ENCODE peak calls at places on chromosomes 2 and 18, in seven cellular contexts. One of them, this sample, is unnamed.

GRCh38 chr2:73832905-73833304 is 4.1 kb downstream of the STAMBP start:
- DNase-seq in gastrocnemius medialis: peak; percentile 35
- DNase-seq in IMR-90: peak; percentile 53
- DNase-seq in right atrium auricular region: no peak
- DNase-seq in OCI-LY7: peak; percentile 23
- DNase-seq in psoas muscle: no peak
- DNase-seq in HepG2: no peak
- DNase-seq in this sample: no peak

GRCh38 chr2:121080013-121080772 is 204.8 kb downstream of the TFCP2L1 start:
- DNase-seq in HepG2: peak; percentile 61
- DNase-seq in right atrium auricular region: no peak
- DNase-seq in OCI-LY7: peak; percentile 50
- DNase-seq in IMR-90: peak; percentile 34
- DNase-seq in gastrocnemius medialis: no peak
- DNase-seq in psoas muscle: no peak
- DNase-seq in this sample: peak; percentile 37

GRCh38 chr2:27857417-27858172 is 32.6 kb downstream of the RBKS start:
- DNase-seq in OCI-LY7: no peak
- DNase-seq in IMR-90: peak; percentile 62
- DNase-seq in gastrocnemius medialis: no peak
- DNase-seq in HepG2: no peak
- DNase-seq in psoas muscle: no peak
- DNase-seq in right atrium auricular region: no peak
- DNase-seq in this sample: peak; percentile 18

GRCh38 chr2:56008661-56009411 is 85.3 kb upstream of the EFEMP1 start:
- DNase-seq in OCI-LY7: peak; percentile 31
- DNase-seq in gastrocnemius medialis: peak; percentile 4
- DNase-seq in IMR-90: peak; percentile 89
- DNase-seq in HepG2: no peak
- DNase-seq in psoas muscle: peak; percentile 37
- DNase-seq in right atrium auricular region: peak; percentile 67
- DNase-seq in this sample: peak; percentile 92

GRCh38 chr2:69965756-69966447 is 4.5 kb upstream of the ASPRV1 start:
- DNase-seq in HepG2: no peak
- DNase-seq in gastrocnemius medialis: no peak
- DNase-seq in right atrium auricular region: no peak
- DNase-seq in IMR-90: no peak
- DNase-seq in psoas muscle: no peak
- DNase-seq in OCI-LY7: no peak
- DNase-seq in this sample: no peak

GRCh38 chr2:9556121-9556869 is 665 bp upstream of the ADAM17 start:
- DNase-seq in right atrium auricular region: no peak
- DNase-seq in HepG2: no peak
- DNase-seq in gastrocnemius medialis: no peak
- DNase-seq in psoas muscle: no peak
- DNase-seq in OCI-LY7: peak; percentile 61
- DNase-seq in IMR-90: peak; percentile 22
- DNase-seq in this sample: no peak

GRCh38 chr2:108417254-108417653 is 31.8 kb upstream of the GCC2 start:
- DNase-seq in psoas muscle: no peak
- DNase-seq in right atrium auricular region: no peak
- DNase-seq in gastrocnemius medialis: no peak
- DNase-seq in IMR-90: no peak
- DNase-seq in HepG2: peak; percentile 80
- DNase-seq in OCI-LY7: peak; percentile 17
- DNase-seq in this sample: no peak

GRCh38 chr18:45913276-45913675 is 53.9 kb downstream of the EPG5 start:
- DNase-seq in gastrocnemius medialis: no peak
- DNase-seq in HepG2: no peak
- DNase-seq in IMR-90: no peak
- DNase-seq in right atrium auricular region: no peak
- DNase-seq in OCI-LY7: no peak
- DNase-seq in psoas muscle: no peak
- DNase-seq in this sample: no peak

GRCh38 chr2:55309441-55309840 is 40.4 kb upstream of the MTIF2 start:
- DNase-seq in right atrium auricular region: no peak
- DNase-seq in psoas muscle: no peak
- DNase-seq in HepG2: no peak
- DNase-seq in gastrocnemius medialis: no peak
- DNase-seq in IMR-90: peak; percentile 80
- DNase-seq in OCI-LY7: no peak
- DNase-seq in this sample: peak; percentile 67

GRCh38 chr2:201260302-201260800 is at the start of gene CASP8:
- DNase-seq in HepG2: peak; percentile 55
- DNase-seq in psoas muscle: no peak
- DNase-seq in OCI-LY7: peak; percentile 86
- DNase-seq in IMR-90: peak; percentile 53
- DNase-seq in right atrium auricular region: no peak
- DNase-seq in gastrocnemius medialis: no peak
- DNase-seq in this sample: peak; percentile 32

GRCh38 chr2:211033765-211034164 is 477.4 kb downstream of the CPS1 start:
- DNase-seq in OCI-LY7: no peak
- DNase-seq in psoas muscle: no peak
- DNase-seq in IMR-90: no peak
- DNase-seq in right atrium auricular region: no peak
- DNase-seq in HepG2: peak; percentile 35
- DNase-seq in gastrocnemius medialis: no peak
- DNase-seq in this sample: peak; percentile 11

GRCh38 chr2:237629188-237629534 is 1.8 kb downstream of the LRRFIP1 start:
- DNase-seq in HepG2: no peak
- DNase-seq in psoas muscle: no peak
- DNase-seq in gastrocnemius medialis: no peak
- DNase-seq in OCI-LY7: no peak
- DNase-seq in IMR-90: peak; percentile 41
- DNase-seq in right atrium auricular region: no peak
- DNase-seq in this sample: no peak

GRCh38 chr2:135050132-135050531 is 2.0 kb upstream of the RAB3GAP1 start:
- DNase-seq in gastrocnemius medialis: no peak
- DNase-seq in IMR-90: no peak
- DNase-seq in OCI-LY7: no peak
- DNase-seq in right atrium auricular region: no peak
- DNase-seq in psoas muscle: no peak
- DNase-seq in HepG2: no peak
- DNase-seq in this sample: no peak

GRCh38 chr2:105317937-105318336 is 11.6 kb downstream of the TGFBRAP1 start:
- DNase-seq in HepG2: no peak
- DNase-seq in right atrium auricular region: no peak
- DNase-seq in gastrocnemius medialis: no peak
- DNase-seq in OCI-LY7: no peak
- DNase-seq in IMR-90: peak; percentile 18
- DNase-seq in psoas muscle: no peak
- DNase-seq in this sample: no peak

GRCh38 chr2:53104263-53104662 is 663.3 kb upstream of the CHAC2 start:
- DNase-seq in IMR-90: peak; percentile 73
- DNase-seq in OCI-LY7: no peak
- DNase-seq in psoas muscle: no peak
- DNase-seq in HepG2: peak; percentile 90
- DNase-seq in right atrium auricular region: no peak
- DNase-seq in gastrocnemius medialis: no peak
- DNase-seq in this sample: peak; percentile 57

GRCh38 chr2:200733713-200734198 is 78.0 kb upstream of the BZW1 start:
- DNase-seq in right atrium auricular region: no peak
- DNase-seq in OCI-LY7: no peak
- DNase-seq in IMR-90: no peak
- DNase-seq in HepG2: no peak
- DNase-seq in gastrocnemius medialis: no peak
- DNase-seq in psoas muscle: no peak
- DNase-seq in this sample: no peak

GRCh38 chr2:239297142-239298125 is 103.4 kb downstream of the HDAC4 start:
- DNase-seq in HepG2: peak; percentile 53
- DNase-seq in OCI-LY7: no peak
- DNase-seq in IMR-90: no peak
- DNase-seq in right atrium auricular region: no peak
- DNase-seq in psoas muscle: peak; percentile 43
- DNase-seq in gastrocnemius medialis: peak; percentile 26
- DNase-seq in this sample: no peak

GRCh38 chr2:11303290-11304013 is 41.0 kb downstream of the ROCK2 start:
- DNase-seq in psoas muscle: no peak
- DNase-seq in OCI-LY7: no peak
- DNase-seq in IMR-90: no peak
- DNase-seq in gastrocnemius medialis: no peak
- DNase-seq in right atrium auricular region: no peak
- DNase-seq in HepG2: no peak
- DNase-seq in this sample: no peak

GRCh38 chr2:153478289-153479261 is at the start of gene RPRM:
- DNase-seq in psoas muscle: peak; percentile 78
- DNase-seq in OCI-LY7: no peak
- DNase-seq in HepG2: peak; percentile 35
- DNase-seq in IMR-90: peak; percentile 37
- DNase-seq in gastrocnemius medialis: no peak
- DNase-seq in right atrium auricular region: no peak
- DNase-seq in this sample: peak; percentile 24

GRCh38 chr2:38073211-38074005 is 2.5 kb downstream of the CYP1B1 start:
- DNase-seq in psoas muscle: peak; percentile 26
- DNase-seq in HepG2: no peak
- DNase-seq in gastrocnemius medialis: no peak
- DNase-seq in IMR-90: no peak
- DNase-seq in right atrium auricular region: no peak
- DNase-seq in OCI-LY7: no peak
- DNase-seq in this sample: no peak

GRCh38 chr2:38076250-38076709 is 329 bp upstream of the CYP1B1 start:
- DNase-seq in gastrocnemius medialis: peak; percentile 36
- DNase-seq in IMR-90: peak; percentile 68
- DNase-seq in OCI-LY7: no peak
- DNase-seq in HepG2: no peak
- DNase-seq in psoas muscle: peak; percentile 78
- DNase-seq in right atrium auricular region: peak; percentile 90
- DNase-seq in this sample: peak; percentile 61

GRCh38 chr2:38074047-38074774 is 1.7 kb downstream of the CYP1B1 start:
- DNase-seq in right atrium auricular region: no peak
- DNase-seq in gastrocnemius medialis: no peak
- DNase-seq in IMR-90: no peak
- DNase-seq in OCI-LY7: no peak
- DNase-seq in psoas muscle: peak; percentile 19
- DNase-seq in HepG2: no peak
- DNase-seq in this sample: no peak

GRCh38 chr2:38075436-38076249 is at the start of gene CYP1B1:
- DNase-seq in psoas muscle: peak; percentile 37
- DNase-seq in right atrium auricular region: no peak
- DNase-seq in OCI-LY7: no peak
- DNase-seq in gastrocnemius medialis: no peak
- DNase-seq in IMR-90: no peak
- DNase-seq in HepG2: no peak
- DNase-seq in this sample: no peak

GRCh38 chr2:38074775-38075435 is 1.0 kb downstream of the CYP1B1 start:
- DNase-seq in IMR-90: no peak
- DNase-seq in HepG2: no peak
- DNase-seq in right atrium auricular region: no peak
- DNase-seq in OCI-LY7: no peak
- DNase-seq in gastrocnemius medialis: no peak
- DNase-seq in psoas muscle: peak; percentile 41
- DNase-seq in this sample: no peak
- H3K36me3 ChIP-seq in IMR-90: peaks cover 4% of the 10 kb centered on the region
- H3K36me3 ChIP-seq in HepG2: no peaks in the 10 kb centered on the region
- H3K36me3 ChIP-seq in right atrium auricular region: peaks cover 6% of the 10 kb centered on the region
- H3K36me3 ChIP-seq in OCI-LY7: no peaks in the 10 kb centered on the region
- H3K36me3 ChIP-seq in gastrocnemius medialis: no peaks in the 10 kb centered on the region
- H3K36me3 ChIP-seq in psoas muscle: peaks cover 6% of the 10 kb centered on the region
- H3K36me3 ChIP-seq in this sample: no peaks in the 10 kb centered on the region

DNA sequence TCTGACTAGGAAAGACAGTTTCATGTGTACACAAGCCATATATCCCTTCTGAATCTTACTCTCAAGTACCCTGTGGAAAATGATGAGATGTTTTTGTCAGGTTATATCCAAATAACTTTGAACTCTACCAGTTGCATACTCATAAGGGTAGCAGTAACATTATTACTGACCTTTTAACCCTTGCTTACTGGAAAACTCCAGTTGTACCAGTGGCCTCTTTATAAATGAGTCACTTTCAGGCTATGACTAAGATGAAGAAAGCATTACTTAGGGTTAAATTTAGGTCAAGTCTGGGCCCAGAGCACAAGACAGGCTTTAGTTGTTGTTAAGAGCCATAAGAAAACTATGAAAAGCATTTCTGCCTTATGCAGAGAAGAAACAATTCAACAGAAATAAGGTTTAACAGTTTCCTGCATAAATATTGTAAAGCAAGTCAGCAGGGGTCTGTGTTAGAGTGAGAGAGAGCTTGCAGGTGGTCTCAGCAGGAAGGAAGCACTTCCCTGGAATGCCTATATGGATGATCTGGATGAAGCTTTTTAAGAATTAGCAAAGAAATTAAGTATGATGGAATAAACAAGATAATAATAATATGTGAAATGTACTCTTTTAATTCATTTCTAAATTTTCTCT is 126.5 kb downstream of the UBE2E3 start:
- DNase-seq in HepG2: no peak
- DNase-seq in right atrium auricular region: no peak
- DNase-seq in gastrocnemius medialis: no peak
- DNase-seq in OCI-LY7: no peak
- DNase-seq in IMR-90: peak; percentile 94
- DNase-seq in psoas muscle: no peak
- DNase-seq in this sample: peak; percentile 90
- H3K4me3 ChIP-seq in HepG2: no peak overlapping the region
- H3K4me3 ChIP-seq in right atrium auricular region: no peak overlapping the region
- H3K4me3 ChIP-seq in gastrocnemius medialis: no peak overlapping the region
- H3K4me3 ChIP-seq in OCI-LY7: no peak overlapping the region
- H3K4me3 ChIP-seq in IMR-90: no peak overlapping the region
- H3K4me3 ChIP-seq in psoas muscle: no peak overlapping the region
- H3K4me3 ChIP-seq in this sample: no peak overlapping the region

GRCh38 chr2:185583058-185583816 is 155.4 kb upstream of the FSIP2 start:
- DNase-seq in HepG2: peak; percentile 34
- DNase-seq in OCI-LY7: no peak
- DNase-seq in psoas muscle: no peak
- DNase-seq in IMR-90: peak; percentile 3
- DNase-seq in gastrocnemius medialis: no peak
- DNase-seq in right atrium auricular region: no peak
- DNase-seq in this sample: no peak
- TF ChIP-seq CTCF in HepG2: no peak
- TF ChIP-seq CTCF in OCI-LY7: no peak
- TF ChIP-seq CTCF in psoas muscle: no peak
- TF ChIP-seq CTCF in IMR-90: no peak
- TF ChIP-seq CTCF in gastrocnemius medialis: no peak
- TF ChIP-seq CTCF in right atrium auricular region: no peak
- TF ChIP-seq CTCF in this sample: no peak

DNA sequence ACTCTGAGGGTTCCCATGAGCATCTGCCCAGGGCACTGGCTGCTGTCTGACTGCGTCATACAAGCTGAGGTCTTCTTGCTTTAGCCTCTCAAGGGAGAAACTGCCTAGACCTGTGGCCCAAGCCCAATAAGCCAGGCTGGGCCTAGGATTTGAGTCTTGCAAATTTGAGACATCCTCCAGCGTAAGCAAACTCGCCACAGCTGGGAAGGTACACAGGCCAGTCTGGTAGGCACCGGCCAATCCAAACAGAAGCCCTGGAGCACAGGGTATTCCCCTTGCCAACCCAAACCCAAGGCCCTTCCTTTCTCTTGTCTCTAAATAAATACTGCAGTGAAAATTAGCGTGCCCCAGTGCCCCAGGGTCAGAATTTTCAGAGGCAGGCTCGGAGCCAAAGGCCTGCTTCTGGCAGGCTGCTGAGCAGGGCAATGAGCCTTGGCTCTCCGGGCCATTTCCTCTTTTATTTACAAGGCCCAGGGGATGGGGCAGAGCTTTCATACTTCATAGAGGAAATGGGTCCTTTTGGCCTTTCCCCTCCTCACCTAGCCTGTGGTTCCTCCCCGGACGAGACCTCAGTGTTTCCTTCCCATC is 33.3 kb downstream of the POLR1A start:
- DNase-seq in IMR-90: no peak
- DNase-seq in gastrocnemius medialis: no peak
- DNase-seq in HepG2: no peak
- DNase-seq in right atrium auricular region: peak; percentile 93
- DNase-seq in OCI-LY7: peak; percentile 60
- DNase-seq in psoas muscle: peak; percentile 71
- DNase-seq in this sample: peak; percentile 37
- H3K36me3 ChIP-seq in IMR-90: peaks cover 60% of the 10 kb centered on the region
- H3K36me3 ChIP-seq in gastrocnemius medialis: no peaks in the 10 kb centered on the region
- H3K36me3 ChIP-seq in HepG2: peaks cover 53% of the 10 kb centered on the region
- H3K36me3 ChIP-seq in right atrium auricular region: peaks cover 50% of the 10 kb centered on the region
- H3K36me3 ChIP-seq in OCI-LY7: peaks cover 95% of the 10 kb centered on the region
- H3K36me3 ChIP-seq in psoas muscle: peaks cover 65% of the 10 kb centered on the region
- H3K36me3 ChIP-seq in this sample: peaks cover 65% of the 10 kb centered on the region